ENCODE peak calls at places on chromosomes 5 and 9, in four cellular contexts. One of them, this sample, is unnamed.

GRCh38 chr9:87277346-87277745 is 220.3 kb upstream of the DAPK1 start:
- DNase-seq in iPS-NIHi11: no peak
- DNase-seq in NCI-H446 treated with DMSO at 0.1 percent for 48 hours: no peak
- DNase-seq in AG09309: peak
- DNase-seq in this sample: peak

GRCh38 chr9:89808076-89808701 is 203.4 kb downstream of the GADD45G start:
- DNase-seq in iPS-NIHi11: peak
- DNase-seq in NCI-H446 treated with DMSO at 0.1 percent for 48 hours: no peak
- DNase-seq in AG09309: no peak
- DNase-seq in this sample: no peak

GRCh38 chr5:179258922-179259730 is 86.1 kb downstream of the ADAMTS2 start:
- DNase-seq in iPS-NIHi11: no peak
- DNase-seq in NCI-H446 treated with DMSO at 0.1 percent for 48 hours: no peak
- DNase-seq in AG09309: no peak
- DNase-seq in this sample: peak

GRCh38 chr5:176559683-176560082 is 10.5 kb downstream of the CDHR2 start:
- DNase-seq in iPS-NIHi11: no peak
- DNase-seq in NCI-H446 treated with DMSO at 0.1 percent for 48 hours: no peak
- DNase-seq in AG09309: no peak
- DNase-seq in this sample: no peak

GRCh38 chr5:73120222-73121108 is at the start of gene TMEM171:
- DNase-seq in iPS-NIHi11: peak
- DNase-seq in NCI-H446 treated with DMSO at 0.1 percent for 48 hours: no peak
- DNase-seq in AG09309: no peak
- DNase-seq in this sample: no peak

GRCh38 chr5:100430268-100430900 is 104.8 kb upstream of the FAM174A start:
- DNase-seq in iPS-NIHi11: peak
- DNase-seq in NCI-H446 treated with DMSO at 0.1 percent for 48 hours: no peak
- DNase-seq in AG09309: no peak
- DNase-seq in this sample: no peak

GRCh38 chr5:159844725-159845124 is 71.6 kb upstream of the ADRA1B start:
- DNase-seq in iPS-NIHi11: no peak
- DNase-seq in NCI-H446 treated with DMSO at 0.1 percent for 48 hours: no peak
- DNase-seq in AG09309: no peak
- DNase-seq in this sample: no peak

GRCh38 chr5:122221857-122222256 is 90.2 kb upstream of the SNCAIP start:
- DNase-seq in iPS-NIHi11: no peak
- DNase-seq in NCI-H446 treated with DMSO at 0.1 percent for 48 hours: no peak
- DNase-seq in AG09309: no peak
- DNase-seq in this sample: no peak

GRCh38 chr9:127397722-127398647 is 1.0 kb downstream of the SLC2A8 start:
- DNase-seq in iPS-NIHi11: peak
- DNase-seq in NCI-H446 treated with DMSO at 0.1 percent for 48 hours: no peak
- DNase-seq in AG09309: no peak
- DNase-seq in this sample: no peak

GRCh38 chr9:82367016-82367415 is 378.4 kb downstream of the SPATA31D1 start:
- DNase-seq in iPS-NIHi11: no peak
- DNase-seq in NCI-H446 treated with DMSO at 0.1 percent for 48 hours: no peak
- DNase-seq in AG09309: no peak
- DNase-seq in this sample: no peak

GRCh38 chr9:94907246-94907936 is 180.9 kb downstream of the AOPEP start:
- DNase-seq in iPS-NIHi11: no peak
- DNase-seq in NCI-H446 treated with DMSO at 0.1 percent for 48 hours: no peak
- DNase-seq in AG09309: no peak
- DNase-seq in this sample: no peak

GRCh38 chr5:150593593-150593992 is 46.9 kb upstream of the SYNPO start:
- DNase-seq in iPS-NIHi11: no peak
- DNase-seq in NCI-H446 treated with DMSO at 0.1 percent for 48 hours: no peak
- DNase-seq in AG09309: no peak
- DNase-seq in this sample: no peak

GRCh38 chr9:20015427-20015931 is 226.6 kb upstream of the SLC24A2 start:
- DNase-seq in iPS-NIHi11: no peak
- DNase-seq in NCI-H446 treated with DMSO at 0.1 percent for 48 hours: no peak
- DNase-seq in AG09309: no peak
- DNase-seq in this sample: no peak

GRCh38 chr5:149959406-149960236 is 937 bp upstream of the SLC26A2 start:
- DNase-seq in iPS-NIHi11: peak
- DNase-seq in NCI-H446 treated with DMSO at 0.1 percent for 48 hours: no peak
- DNase-seq in AG09309: peak
- DNase-seq in this sample: no peak

GRCh38 chr9:134618823-134619454 is 22.7 kb upstream of the COL5A1 start:
- DNase-seq in iPS-NIHi11: no peak
- DNase-seq in NCI-H446 treated with DMSO at 0.1 percent for 48 hours: no peak
- DNase-seq in AG09309: no peak
- DNase-seq in this sample: no peak

GRCh38 chr5:61167382-61167781 is 5.1 kb upstream of the SMIM15 start:
- DNase-seq in iPS-NIHi11: peak
- DNase-seq in NCI-H446 treated with DMSO at 0.1 percent for 48 hours: peak
- DNase-seq in AG09309: peak
- DNase-seq in this sample: no peak

GRCh38 chr9:136270173-136270710 is 24.6 kb upstream of the QSOX2 start:
- DNase-seq in iPS-NIHi11: no peak
- DNase-seq in NCI-H446 treated with DMSO at 0.1 percent for 48 hours: no peak
- DNase-seq in AG09309: no peak
- DNase-seq in this sample: no peak

GRCh38 chr5:150627731-150628545 is 12.5 kb upstream of the SYNPO start:
- DNase-seq in iPS-NIHi11: no peak
- DNase-seq in NCI-H446 treated with DMSO at 0.1 percent for 48 hours: no peak
- DNase-seq in AG09309: no peak
- DNase-seq in this sample: no peak

This sample was measured in GM04503.